ENCODE peak calls at places on chromosomes 7 and 10, in four cellular contexts. H, L, P and G are unnamed samples.

GRCh38 chr7:42159150-42159549 is 77.9 kb downstream of the GLI3 start:
- DNase-seq in H (no peak), L (no peak), P (no peak), G (no peak)

GRCh38 chr10:78552261-78552811 is 516.4 kb upstream of the ZMIZ1 start:
- DNase-seq in H (no peak), L (peak), P (no peak), G (no peak)

GRCh38 chr10:60495357-60495756 is 105.7 kb upstream of the ANK3 start:
- DNase-seq in H (no peak), L (no peak), P (no peak), G (no peak)

GRCh38 chr7:114083714-114084113 is 164.9 kb upstream of the PPP1R3A start:
- DNase-seq in H (no peak), L (no peak), P (no peak), G (no peak)

GRCh38 chr7:106609416-106609815 is 51.5 kb downstream of the CCDC71L start:
- DNase-seq in H (no peak), L (no peak), P (no peak), G (no peak)

GRCh38 chr7:83547526-83547925 is 101.4 kb downstream of the SEMA3E start:
- DNase-seq in H (no peak), L (no peak), P (no peak), G (no peak)

GRCh38 chr7:108415821-108416536 is 40.3 kb downstream of the NRCAM start:
- DNase-seq in H (no peak), L (no peak), P (no peak), G (no peak)

GRCh38 chr10:119680050-119680449 is 28.9 kb downstream of the BAG3 start:
- DNase-seq in H (no peak), L (no peak), P (no peak), G (no peak)

GRCh38 chr7:925601-926000 is 28.9 kb downstream of the ADAP1 start:
- DNase-seq in H (no peak), L (peak), P (peak), G (peak)

GRCh38 chr10:132457328-132458070 is 60.5 kb downstream of the PWWP2B start:
- DNase-seq in H (no peak), L (no peak), P (no peak), G (no peak)

GRCh38 chr10:115814542-115814941 is 458.5 kb downstream of the GFRA1 start:
- DNase-seq in H (no peak), L (no peak), P (no peak), G (no peak)

GRCh38 chr7:1567082-1567771 is 2.6 kb downstream of the PSMG3 start:
- DNase-seq in H (no peak), L (no peak), P (no peak), G (no peak)